ENCODE peak calls at places on chromosome 7, in eight cellular contexts. Q is left ventricle myocardium inferior; F is fibroblast of lung; O is lung; Y is CD4-positive, alpha-beta memory T cell; T is psoas muscle; P is A549; M is tibial nerve. J is an unnamed sample.

GRCh38 chr7:12765431-12766100 is 78.1 kb downstream of the ARL4A start:
- DNase-seq in Q (no peak), F (peak; percentile 36), O (no peak), Y (no peak), T (no peak), P (no peak), M (no peak), J (no peak)

GRCh38 chr7:90965211-90965610 is 299.0 kb upstream of the FZD1 start:
- DNase-seq in Q (no peak), F (no peak), O (no peak), Y (no peak), T (no peak), P (no peak), M (no peak), J (no peak)

GRCh38 chr7:4633012-4633411 is 49.1 kb upstream of the FOXK1 start:
- DNase-seq in Q (no peak), F (peak; percentile 48), O (no peak), Y (no peak), T (no peak), P (peak; percentile 83), M (no peak), J (no peak)

GRCh38 chr7:43850348-43851116 is 18.8 kb downstream of the MRPS24 start:
- DNase-seq in Q (no peak), F (no peak), O (no peak), Y (no peak), T (no peak), P (no peak), M (no peak), J (no peak)

GRCh38 chr7:41940760-41941343 is 238.0 kb upstream of the INHBA start:
- DNase-seq in Q (peak; percentile 53), F (peak; percentile 84), O (peak; percentile 72), Y (peak; percentile 34), T (peak; percentile 61), P (peak; percentile 71), M (peak; percentile 30), J (no peak)

GRCh38 chr7:114298011-114298410 is 116.6 kb upstream of the FOXP2 start:
- DNase-seq in Q (no peak), F (no peak), O (no peak), Y (no peak), T (no peak), P (no peak), M (no peak), J (no peak)

GRCh38 chr7:81956520-81956919 is 186.7 kb upstream of the HGF start:
- DNase-seq in Q (no peak), F (peak; percentile 84), O (no peak), Y (no peak), T (no peak), P (peak; percentile 59), M (no peak), J (no peak)

GRCh38 chr7:39749717-39750116 is 126.3 kb downstream of the RALA start:
- DNase-seq in Q (no peak), F (no peak), O (no peak), Y (no peak), T (no peak), P (no peak), M (no peak), J (no peak)

GRCh38 chr7:30521532-30521931 is 16.9 kb upstream of the GGCT start:
- DNase-seq in Q (peak; percentile 64), F (peak; percentile 35), O (no peak), Y (no peak), T (peak; percentile 77), P (no peak), M (peak; percentile 23), J (no peak)

GRCh38 chr7:121279060-121279620 is 49.7 kb upstream of the WNT16 start:
- DNase-seq in Q (no peak), F (no peak), O (no peak), Y (no peak), T (no peak), P (no peak), M (no peak), J (no peak)

GRCh38 chr7:134553976-134554375 is 5.1 kb downstream of the AKR1B15 start:
- DNase-seq in Q (no peak), F (no peak), O (no peak), Y (no peak), T (no peak), P (peak; percentile 62), M (no peak), J (no peak)

GRCh38 chr7:131934452-131934851 is 378.0 kb upstream of the PODXL start:
- DNase-seq in Q (no peak), F (no peak), O (no peak), Y (no peak), T (no peak), P (peak; percentile 56), M (no peak), J (no peak)

GRCh38 chr7:101727184-101727583 is 90.2 kb upstream of the CUX1 start:
- DNase-seq in Q (no peak), F (no peak), O (no peak), Y (no peak), T (no peak), P (no peak), M (no peak), J (no peak)

GRCh38 chr7:101728128-101728527 is 89.3 kb upstream of the CUX1 start:
- DNase-seq in Q (no peak), F (no peak), O (no peak), Y (no peak), T (no peak), P (no peak), M (no peak), J (no peak)

GRCh38 chr7:101731502-101732084 is 85.8 kb upstream of the CUX1 start:
- DNase-seq in Q (no peak), F (no peak), O (no peak), Y (no peak), T (no peak), P (no peak), M (no peak), J (no peak)

GRCh38 chr7:101725911-101726310 is 91.5 kb upstream of the CUX1 start:
- DNase-seq in Q (no peak), F (no peak), O (no peak), Y (no peak), T (no peak), P (no peak), M (no peak), J (no peak)

DNA sequence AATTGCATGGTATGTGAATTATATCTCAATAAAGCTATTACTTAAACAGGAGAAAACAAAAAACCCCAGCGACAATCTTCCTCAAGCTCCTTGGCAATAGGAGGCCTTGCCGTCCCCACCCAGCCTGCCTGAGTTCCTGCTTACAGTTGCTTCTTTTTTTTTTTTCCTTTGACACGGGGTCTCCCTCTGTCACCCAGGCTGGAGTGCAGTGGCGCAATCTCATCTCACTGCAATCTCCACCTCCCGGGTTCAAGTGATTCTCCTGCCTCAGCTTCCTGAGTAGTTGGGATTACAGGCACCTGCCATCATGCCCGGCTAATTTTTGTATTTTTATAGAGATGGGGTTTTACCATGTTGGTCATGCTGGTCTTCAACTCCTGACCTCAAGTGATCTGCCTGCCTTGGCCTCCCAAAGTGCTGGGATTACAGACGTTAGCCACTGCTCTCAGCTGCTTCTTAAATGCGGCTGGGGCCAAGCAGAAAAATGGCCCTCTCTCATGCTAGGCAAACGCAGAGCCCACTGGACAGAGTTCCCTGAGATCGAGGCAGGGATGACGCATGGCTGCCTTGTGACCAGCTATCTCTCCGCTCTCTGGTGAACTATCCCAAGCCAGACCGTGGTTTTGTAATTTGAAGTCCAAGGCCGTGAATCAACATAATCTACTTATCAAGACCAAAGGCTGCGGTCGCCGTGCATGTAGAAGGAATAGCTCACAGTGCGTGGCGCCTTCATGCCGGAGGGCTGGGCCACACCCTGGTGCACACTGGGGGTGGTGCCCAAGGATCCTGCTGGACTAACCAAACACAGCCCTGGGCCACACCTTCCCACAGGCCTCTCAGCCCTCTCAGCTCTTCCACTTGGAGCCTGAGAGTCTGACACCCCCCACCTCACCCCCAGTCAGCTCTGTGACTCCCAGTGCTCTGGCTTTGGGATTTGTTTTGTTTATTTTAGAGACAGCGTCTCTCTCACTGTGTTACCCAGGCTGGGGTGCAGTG is 88.2 kb upstream of the CUX1 start:
- DNase-seq in Q (no peak), F (peak; percentile 93), O (peak; percentile 65), Y (no peak), T (peak; percentile 30), P (peak; percentile 84), M (no peak), J (no peak)
- H3K27ac ChIP-seq in Q (no peak overlapping the region), F (no peak overlapping the region), O (peak overlapping the region; percentile 74), Y (no peak overlapping the region), T (no peak overlapping the region), P (peak overlapping the region; percentile 58), M (no peak overlapping the region), J (no peak overlapping the region)

GRCh38 chr7:37916017-37916672 is 472 bp downstream of the SFRP4 start:
- DNase-seq in Q (peak; percentile 25), F (peak; percentile 2), O (no peak), Y (no peak), T (peak; percentile 29), P (peak; percentile 73), M (peak; percentile 19), J (no peak)
- H3K27ac ChIP-seq in Q (peak overlapping the region; percentile 67), F (no peak overlapping the region), O (peak overlapping the region; percentile 52), Y (no peak overlapping the region), T (peak overlapping the region; percentile 20), P (peak overlapping the region; percentile 81), M (peak overlapping the region; percentile 86), J (no peak overlapping the region)

GRCh38 chr7:148912758-148913541 is 28.9 kb upstream of the EZH2 start:
- DNase-seq in Q (no peak), F (no peak), O (no peak), Y (peak; percentile 31), T (no peak), P (no peak), M (no peak), J (no peak)
- H3K27ac ChIP-seq in Q (no peak overlapping the region), F (no peak overlapping the region), O (no peak overlapping the region), Y (peak overlapping the region; percentile 56), T (no peak overlapping the region), P (no peak overlapping the region), M (no peak overlapping the region), J (no peak overlapping the region)

DNA sequence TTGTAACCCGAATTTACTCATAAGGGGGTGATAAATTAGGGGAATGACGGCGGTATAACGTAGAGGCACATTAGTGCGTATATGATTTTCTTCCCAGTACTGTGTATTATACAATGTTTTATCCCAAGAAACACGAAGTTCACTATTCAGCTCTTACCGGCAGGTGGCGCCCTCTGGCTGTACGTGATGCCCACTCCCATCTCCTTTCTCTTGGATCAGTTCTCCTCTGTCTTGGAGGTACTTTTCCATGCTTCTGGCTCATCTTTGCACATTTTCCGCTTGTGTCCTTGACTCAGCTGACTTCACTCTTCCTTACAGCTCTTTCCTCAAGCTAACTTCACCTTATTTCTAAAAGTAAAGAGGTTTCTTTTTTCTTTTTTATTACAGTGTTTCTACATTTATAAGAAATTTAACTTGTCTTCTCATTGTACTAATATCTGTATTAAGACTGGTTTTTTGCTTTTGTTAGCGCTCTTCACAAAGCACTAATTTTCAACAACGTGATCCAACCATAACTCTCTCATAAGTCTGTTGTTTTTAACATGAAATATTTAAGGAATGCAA is 21.3 kb downstream of the TMEM176B start:
- DNase-seq in Q (peak; percentile 85), F (peak; percentile 64), O (peak; percentile 80), Y (peak; percentile 53), T (peak; percentile 77), P (peak; percentile 73), M (peak; percentile 74), J (peak; percentile 78)
- H3K27ac ChIP-seq in Q (no peak overlapping the region), F (no peak overlapping the region), O (no peak overlapping the region), Y (no peak overlapping the region), T (no peak overlapping the region), P (no peak overlapping the region), M (no peak overlapping the region), J (no peak overlapping the region)

GRCh38 chr7:142808461-142808801 is 37.7 kb downstream of the PRSS2 start:
- DNase-seq in Q (no peak), F (no peak), O (no peak), Y (no peak), T (no peak), P (no peak), M (no peak), J (no peak)
- H3K27ac ChIP-seq in Q (no peak overlapping the region), F (no peak overlapping the region), O (no peak overlapping the region), Y (peak overlapping the region; percentile 99), T (no peak overlapping the region), P (no peak overlapping the region), M (no peak overlapping the region), J (no peak overlapping the region)

J was measured in substantia nigra.